ENCODE peak calls at places on chromosome 1, in eight cellular contexts. One of them, this sample, is unnamed.
A peak's percentile ranks its signal among the peaks of the same experiment; 100 is the strongest.

GRCh38 chr1:42730988-42731387 is 9.0 kb downstream of the CLDN19 start:
- DNase-seq in fibroblast of pulmonary artery: no peak
- DNase-seq in PC-3: peak; percentile 76
- DNase-seq in cardiac fibroblast: no peak
- DNase-seq in body of pancreas: no peak
- DNase-seq in HCT116: peak; percentile 64
- DNase-seq in fibroblast of mammary gland: peak; percentile 14
- DNase-seq in vagina: no peak
- DNase-seq in this sample: no peak

GRCh38 chr1:94798472-94798871 is 21.7 kb upstream of the SLC44A3 start:
- DNase-seq in fibroblast of mammary gland: no peak
- DNase-seq in PC-3: no peak
- DNase-seq in cardiac fibroblast: no peak
- DNase-seq in HCT116: no peak
- DNase-seq in body of pancreas: no peak
- DNase-seq in fibroblast of pulmonary artery: no peak
- DNase-seq in vagina: no peak
- DNase-seq in this sample: no peak

GRCh38 chr1:233485385-233485784 is 128.5 kb upstream of the KCNK1 start:
- DNase-seq in fibroblast of pulmonary artery: no peak
- DNase-seq in PC-3: no peak
- DNase-seq in vagina: no peak
- DNase-seq in fibroblast of mammary gland: no peak
- DNase-seq in cardiac fibroblast: no peak
- DNase-seq in body of pancreas: no peak
- DNase-seq in HCT116: no peak
- DNase-seq in this sample: no peak

GRCh38 chr1:116328671-116329070 is 44.4 kb upstream of the ATP1A1 start:
- DNase-seq in fibroblast of pulmonary artery: no peak
- DNase-seq in body of pancreas: no peak
- DNase-seq in fibroblast of mammary gland: no peak
- DNase-seq in vagina: no peak
- DNase-seq in PC-3: no peak
- DNase-seq in cardiac fibroblast: no peak
- DNase-seq in HCT116: no peak
- DNase-seq in this sample: no peak

GRCh38 chr1:89519779-89520358 is 4.8 kb upstream of the LRRC8B start:
- DNase-seq in HCT116: peak; percentile 18
- DNase-seq in fibroblast of mammary gland: peak; percentile 66
- DNase-seq in cardiac fibroblast: peak; percentile 66
- DNase-seq in body of pancreas: peak; percentile 53
- DNase-seq in fibroblast of pulmonary artery: peak; percentile 69
- DNase-seq in vagina: no peak
- DNase-seq in PC-3: peak; percentile 66
- DNase-seq in this sample: peak; percentile 43

GRCh38 chr1:15455522-15455921 is 1.0 kb upstream of the CELA2A start:
- DNase-seq in cardiac fibroblast: peak; percentile 36
- DNase-seq in body of pancreas: peak; percentile 84
- DNase-seq in fibroblast of mammary gland: peak; percentile 75
- DNase-seq in HCT116: no peak
- DNase-seq in vagina: no peak
- DNase-seq in fibroblast of pulmonary artery: peak; percentile 25
- DNase-seq in PC-3: no peak
- DNase-seq in this sample: peak; percentile 16

GRCh38 chr1:219220945-219221344 is 47.3 kb downstream of the LYPLAL1 start:
- DNase-seq in fibroblast of pulmonary artery: no peak
- DNase-seq in cardiac fibroblast: no peak
- DNase-seq in body of pancreas: no peak
- DNase-seq in fibroblast of mammary gland: no peak
- DNase-seq in vagina: no peak
- DNase-seq in PC-3: peak; percentile 29
- DNase-seq in HCT116: no peak
- DNase-seq in this sample: no peak

GRCh38 chr1:108843390-108844188 is 13.3 kb downstream of the AKNAD1 start:
- DNase-seq in vagina: no peak
- DNase-seq in PC-3: no peak
- DNase-seq in fibroblast of pulmonary artery: peak; percentile 11
- DNase-seq in cardiac fibroblast: peak; percentile 19
- DNase-seq in body of pancreas: no peak
- DNase-seq in HCT116: no peak
- DNase-seq in fibroblast of mammary gland: no peak
- DNase-seq in this sample: no peak

GRCh38 chr1:150484861-150485260 is 2.4 kb upstream of the TARS2 start:
- DNase-seq in HCT116: no peak
- DNase-seq in vagina: no peak
- DNase-seq in body of pancreas: no peak
- DNase-seq in fibroblast of pulmonary artery: peak; percentile 51
- DNase-seq in cardiac fibroblast: peak; percentile 54
- DNase-seq in PC-3: peak; percentile 42
- DNase-seq in fibroblast of mammary gland: peak; percentile 61
- DNase-seq in this sample: peak; percentile 32

GRCh38 chr1:172766462-172766861 is 107.6 kb downstream of the FASLG start:
- DNase-seq in vagina: no peak
- DNase-seq in fibroblast of pulmonary artery: no peak
- DNase-seq in cardiac fibroblast: no peak
- DNase-seq in fibroblast of mammary gland: no peak
- DNase-seq in body of pancreas: peak; percentile 30
- DNase-seq in HCT116: no peak
- DNase-seq in PC-3: no peak
- DNase-seq in this sample: no peak

GRCh38 chr1:182634306-182635072 is 30.3 kb upstream of the RGS16 start:
- DNase-seq in body of pancreas: no peak
- DNase-seq in fibroblast of mammary gland: no peak
- DNase-seq in cardiac fibroblast: no peak
- DNase-seq in PC-3: no peak
- DNase-seq in fibroblast of pulmonary artery: no peak
- DNase-seq in HCT116: no peak
- DNase-seq in vagina: no peak
- DNase-seq in this sample: no peak

GRCh38 chr1:116942344-116942743 is 32.6 kb downstream of the PTGFRN start:
- DNase-seq in body of pancreas: no peak
- DNase-seq in fibroblast of mammary gland: no peak
- DNase-seq in vagina: no peak
- DNase-seq in fibroblast of pulmonary artery: no peak
- DNase-seq in PC-3: no peak
- DNase-seq in HCT116: no peak
- DNase-seq in cardiac fibroblast: no peak
- DNase-seq in this sample: no peak

GRCh38 chr1:155812878-155813277 is 44.1 kb downstream of the GON4L start:
- DNase-seq in fibroblast of pulmonary artery: no peak
- DNase-seq in HCT116: no peak
- DNase-seq in cardiac fibroblast: no peak
- DNase-seq in vagina: no peak
- DNase-seq in fibroblast of mammary gland: no peak
- DNase-seq in body of pancreas: no peak
- DNase-seq in PC-3: no peak
- DNase-seq in this sample: no peak

GRCh38 chr1:230074270-230074669 is 7.2 kb downstream of the GALNT2 start:
- DNase-seq in cardiac fibroblast: no peak
- DNase-seq in fibroblast of mammary gland: no peak
- DNase-seq in body of pancreas: no peak
- DNase-seq in vagina: peak; percentile 32
- DNase-seq in fibroblast of pulmonary artery: no peak
- DNase-seq in HCT116: no peak
- DNase-seq in PC-3: no peak
- DNase-seq in this sample: no peak

GRCh38 chr1:94792876-94793605 is 27.1 kb upstream of the SLC44A3 start:
- DNase-seq in cardiac fibroblast: peak; percentile 74
- DNase-seq in PC-3: no peak
- DNase-seq in HCT116: no peak
- DNase-seq in vagina: no peak
- DNase-seq in fibroblast of pulmonary artery: peak; percentile 68
- DNase-seq in fibroblast of mammary gland: peak; percentile 86
- DNase-seq in body of pancreas: no peak
- DNase-seq in this sample: peak; percentile 90

GRCh38 chr1:156076609-156077429 is 5.4 kb downstream of the MEX3A start:
- DNase-seq in HCT116: no peak
- DNase-seq in cardiac fibroblast: no peak
- DNase-seq in PC-3: no peak
- DNase-seq in fibroblast of pulmonary artery: no peak
- DNase-seq in fibroblast of mammary gland: peak; percentile 22
- DNase-seq in body of pancreas: peak; percentile 38
- DNase-seq in vagina: no peak
- DNase-seq in this sample: no peak

GRCh38 chr1:17405898-17406759 is 33.3 kb downstream of the RCC2 start:
- DNase-seq in HCT116: peak; percentile 22
- DNase-seq in vagina: no peak
- DNase-seq in fibroblast of mammary gland: peak; percentile 54
- DNase-seq in cardiac fibroblast: peak; percentile 68
- DNase-seq in fibroblast of pulmonary artery: peak; percentile 65
- DNase-seq in PC-3: peak; percentile 65
- DNase-seq in body of pancreas: peak; percentile 61
- DNase-seq in this sample: peak; percentile 55

GRCh38 chr1:27724961-27725373 is 794 bp upstream of the FAM76A start:
- DNase-seq in PC-3: no peak
- DNase-seq in vagina: peak; percentile 90
- DNase-seq in fibroblast of pulmonary artery: peak; percentile 6
- DNase-seq in body of pancreas: no peak
- DNase-seq in cardiac fibroblast: peak; percentile 26
- DNase-seq in HCT116: no peak
- DNase-seq in fibroblast of mammary gland: no peak
- DNase-seq in this sample: no peak

GRCh38 chr1:111202707-111203623 is 2.5 kb upstream of the DENND2D start:
- DNase-seq in fibroblast of pulmonary artery: no peak
- DNase-seq in cardiac fibroblast: no peak
- DNase-seq in fibroblast of mammary gland: no peak
- DNase-seq in body of pancreas: no peak
- DNase-seq in PC-3: no peak
- DNase-seq in HCT116: no peak
- DNase-seq in vagina: no peak
- DNase-seq in this sample: no peak

GRCh38 chr1:2314297-2314802 is 77.0 kb downstream of the MORN1 start:
- DNase-seq in vagina: no peak
- DNase-seq in cardiac fibroblast: peak; percentile 81
- DNase-seq in body of pancreas: peak; percentile 62
- DNase-seq in fibroblast of pulmonary artery: peak; percentile 67
- DNase-seq in PC-3: peak; percentile 59
- DNase-seq in fibroblast of mammary gland: no peak
- DNase-seq in HCT116: no peak
- DNase-seq in this sample: peak; percentile 50

GRCh38 chr1:39943471-39944290 is 11.3 kb upstream of the MFSD2A start:
- DNase-seq in fibroblast of mammary gland: no peak
- DNase-seq in vagina: no peak
- DNase-seq in cardiac fibroblast: no peak
- DNase-seq in fibroblast of pulmonary artery: no peak
- DNase-seq in HCT116: no peak
- DNase-seq in body of pancreas: no peak
- DNase-seq in PC-3: peak; percentile 79
- DNase-seq in this sample: no peak

GRCh38 chr1:213985181-213986019 is 2.4 kb upstream of the PROX1 start:
- DNase-seq in fibroblast of pulmonary artery: no peak
- DNase-seq in body of pancreas: no peak
- DNase-seq in fibroblast of mammary gland: no peak
- DNase-seq in vagina: no peak
- DNase-seq in HCT116: no peak
- DNase-seq in PC-3: no peak
- DNase-seq in cardiac fibroblast: no peak
- DNase-seq in this sample: no peak

GRCh38 chr1:92442351-92442750 is 44.4 kb downstream of the GFI1 start:
- DNase-seq in body of pancreas: no peak
- DNase-seq in fibroblast of pulmonary artery: no peak
- DNase-seq in PC-3: no peak
- DNase-seq in fibroblast of mammary gland: no peak
- DNase-seq in cardiac fibroblast: no peak
- DNase-seq in HCT116: no peak
- DNase-seq in vagina: no peak
- DNase-seq in this sample: no peak

DNA sequence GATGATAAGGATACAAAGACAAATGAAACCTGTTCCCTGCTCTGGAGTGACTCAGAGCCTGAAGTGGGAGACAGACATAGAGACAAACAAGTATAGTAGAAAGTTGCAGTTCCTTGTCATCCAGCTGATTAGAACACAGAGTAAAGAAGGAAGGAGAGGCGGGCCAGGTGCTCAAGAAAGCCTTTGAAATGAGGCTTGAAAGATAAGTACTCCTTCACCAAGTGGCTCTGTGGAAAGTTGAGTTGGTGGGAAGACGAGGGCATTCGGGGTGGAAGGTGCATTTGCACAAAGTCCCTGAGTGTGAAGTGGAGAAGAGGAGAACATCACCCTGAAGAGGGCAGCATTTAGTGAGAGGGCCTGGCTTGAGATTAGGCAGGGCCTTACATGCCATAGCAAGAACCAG is 17.0 kb downstream of the MARK1 start:
- DNase-seq in fibroblast of mammary gland: no peak
- DNase-seq in fibroblast of pulmonary artery: peak; percentile 25
- DNase-seq in HCT116: no peak
- DNase-seq in PC-3: peak; percentile 33
- DNase-seq in cardiac fibroblast: no peak
- DNase-seq in body of pancreas: no peak
- DNase-seq in vagina: no peak
- DNase-seq in this sample: no peak
- TF ChIP-seq CTCF in fibroblast of mammary gland: peak; percentile 11
- TF ChIP-seq CTCF in fibroblast of pulmonary artery: peak; percentile 35
- TF ChIP-seq CTCF in HCT116: peak; percentile 43
- TF ChIP-seq CTCF in PC-3: peak; percentile 61
- TF ChIP-seq CTCF in cardiac fibroblast: peak; percentile 12
- TF ChIP-seq CTCF in body of pancreas: no peak
- TF ChIP-seq CTCF in vagina: no peak
- TF ChIP-seq CTCF in this sample: no peak

DNA sequence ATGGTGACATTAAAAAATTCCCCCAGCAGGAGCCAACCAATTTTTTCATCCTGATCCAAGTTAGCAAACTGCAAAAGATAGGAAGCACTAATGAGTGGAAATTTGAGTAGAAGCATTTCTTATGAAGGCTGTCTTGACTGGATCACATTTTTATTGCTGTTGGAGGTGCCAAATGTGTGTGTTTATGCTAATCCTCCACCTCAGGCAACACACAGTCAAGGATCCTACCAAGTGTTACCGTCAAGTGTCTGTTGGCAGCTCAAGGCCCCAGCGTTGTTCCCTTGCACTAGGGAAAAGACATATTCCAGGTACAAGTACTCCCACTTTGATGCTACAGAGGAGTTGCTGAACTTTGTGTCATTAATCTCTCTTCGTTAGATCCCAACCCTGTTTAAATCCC is 18.3 kb downstream of the METTL18 start:
- DNase-seq in fibroblast of pulmonary artery: no peak
- DNase-seq in fibroblast of mammary gland: no peak
- DNase-seq in HCT116: no peak
- DNase-seq in cardiac fibroblast: no peak
- DNase-seq in PC-3: no peak
- DNase-seq in body of pancreas: no peak
- DNase-seq in vagina: no peak
- DNase-seq in this sample: no peak
- H3K4me3 ChIP-seq in fibroblast of pulmonary artery: no peak overlapping the region
- H3K4me3 ChIP-seq in fibroblast of mammary gland: no peak overlapping the region
- H3K4me3 ChIP-seq in HCT116: no peak overlapping the region
- H3K4me3 ChIP-seq in cardiac fibroblast: no peak overlapping the region
- H3K4me3 ChIP-seq in PC-3: no peak overlapping the region
- H3K4me3 ChIP-seq in body of pancreas: no peak overlapping the region
- H3K4me3 ChIP-seq in vagina: no peak overlapping the region
- H3K4me3 ChIP-seq in this sample: no peak overlapping the region

GRCh38 chr1:70978623-70979022 is 69.0 kb downstream of the PTGER3 start:
- DNase-seq in cardiac fibroblast: no peak
- DNase-seq in body of pancreas: peak; percentile 31
- DNase-seq in HCT116: no peak
- DNase-seq in vagina: no peak
- DNase-seq in fibroblast of mammary gland: no peak
- DNase-seq in fibroblast of pulmonary artery: no peak
- DNase-seq in PC-3: no peak
- DNase-seq in this sample: no peak
- TF ChIP-seq CTCF in cardiac fibroblast: no peak
- TF ChIP-seq CTCF in body of pancreas: no peak
- TF ChIP-seq CTCF in HCT116: no peak
- TF ChIP-seq CTCF in vagina: no peak
- TF ChIP-seq CTCF in fibroblast of mammary gland: no peak
- TF ChIP-seq CTCF in fibroblast of pulmonary artery: no peak
- TF ChIP-seq CTCF in PC-3: no peak
- TF ChIP-seq CTCF in this sample: no peak

GRCh38 chr1:228459091-228459993 is 27.8 kb upstream of the RNF187 start:
- DNase-seq in fibroblast of mammary gland: peak; percentile 85
- DNase-seq in PC-3: peak; percentile 88
- DNase-seq in cardiac fibroblast: peak; percentile 84
- DNase-seq in fibroblast of pulmonary artery: peak; percentile 87
- DNase-seq in HCT116: peak; percentile 85
- DNase-seq in vagina: no peak
- DNase-seq in body of pancreas: peak; percentile 35
- DNase-seq in this sample: peak; percentile 79
- H3K4me3 ChIP-seq in fibroblast of mammary gland: peak overlapping the region; percentile 67
- H3K4me3 ChIP-seq in PC-3: peak overlapping the region; percentile 87
- H3K4me3 ChIP-seq in cardiac fibroblast: peak overlapping the region; percentile 71
- H3K4me3 ChIP-seq in fibroblast of pulmonary artery: peak overlapping the region; percentile 79
- H3K4me3 ChIP-seq in HCT116: peak overlapping the region; percentile 94
- H3K4me3 ChIP-seq in vagina: peak overlapping the region; percentile 54
- H3K4me3 ChIP-seq in body of pancreas: no peak overlapping the region
- H3K4me3 ChIP-seq in this sample: peak overlapping the region; percentile 75

This sample was measured in astrocyte of the spinal cord.